ENCODE peak calls at places on chromosome 21, in nine cellular contexts. X, D, F, H, K, Y, L, W and I are unnamed samples.

GRCh38 chr21:30227633-30228404 is 11.9 kb upstream of the CLDN8 start:
- DNase-seq in X (peak), D (peak), F (peak), H (no peak), K (no peak), Y (no peak), L (peak), W (no peak), I (no peak)

GRCh38 chr21:40052276-40052675 is 185.0 kb downstream of the PCP4 start:
- DNase-seq in X (no peak), D (no peak), F (no peak), H (no peak), K (no peak), Y (no peak), L (no peak), W (no peak), I (no peak)

GRCh38 chr21:14737922-14738321 is 191.8 kb upstream of the SAMSN1 start:
- DNase-seq in X (no peak), D (peak), F (peak), H (peak), K (peak), Y (no peak), L (peak), W (no peak), I (no peak)

GRCh38 chr21:25457411-25457810 is 149.9 kb downstream of the MRPL39 start:
- DNase-seq in X (no peak), D (no peak), F (peak), H (no peak), K (no peak), Y (no peak), L (no peak), W (no peak), I (peak)

GRCh38 chr21:14120091-14120734 is 90.5 kb downstream of the LIPI start:
- DNase-seq in X (no peak), D (no peak), F (peak), H (no peak), K (no peak), Y (no peak), L (peak), W (peak), I (peak)

GRCh38 chr21:36964398-36964797 is 2.1 kb downstream of the HLCS start:
- DNase-seq in X (no peak), D (no peak), F (no peak), H (no peak), K (no peak), Y (no peak), L (no peak), W (no peak), I (no peak)

GRCh38 chr21:21147374-21147745 is 149.2 kb downstream of the NCAM2 start:
- DNase-seq in X (no peak), D (no peak), F (no peak), H (no peak), K (no peak), Y (no peak), L (no peak), W (no peak), I (no peak)

GRCh38 chr21:25607812-25608737 is 794 bp upstream of the MRPL39 start:
- DNase-seq in X (peak), D (peak), F (peak), H (peak), K (peak), Y (peak), L (peak), W (peak), I (peak)

GRCh38 chr21:29499734-29500343 is 201.1 kb downstream of the BACH1 start:
- DNase-seq in X (no peak), D (no peak), F (peak), H (peak), K (no peak), Y (no peak), L (no peak), W (no peak), I (peak)

GRCh38 chr21:29604096-29604495 is 305.4 kb downstream of the BACH1 start:
- DNase-seq in X (no peak), D (no peak), F (no peak), H (no peak), K (no peak), Y (no peak), L (no peak), W (no peak), I (no peak)

GRCh38 chr21:15289896-15290841 is 225.4 kb upstream of the NRIP1 start:
- DNase-seq in X (no peak), D (no peak), F (no peak), H (no peak), K (no peak), Y (peak), L (no peak), W (no peak), I (peak)

GRCh38 chr21:43269981-43270670 is 101.3 kb downstream of the CRYAA start:
- DNase-seq in X (no peak), D (no peak), F (no peak), H (no peak), K (no peak), Y (no peak), L (no peak), W (no peak), I (no peak)

GRCh38 chr21:46118871-46119564 is 21.1 kb downstream of the COL6A2 start:
- DNase-seq in X (peak), D (peak), F (no peak), H (no peak), K (no peak), Y (peak), L (no peak), W (peak), I (no peak)

DNA sequence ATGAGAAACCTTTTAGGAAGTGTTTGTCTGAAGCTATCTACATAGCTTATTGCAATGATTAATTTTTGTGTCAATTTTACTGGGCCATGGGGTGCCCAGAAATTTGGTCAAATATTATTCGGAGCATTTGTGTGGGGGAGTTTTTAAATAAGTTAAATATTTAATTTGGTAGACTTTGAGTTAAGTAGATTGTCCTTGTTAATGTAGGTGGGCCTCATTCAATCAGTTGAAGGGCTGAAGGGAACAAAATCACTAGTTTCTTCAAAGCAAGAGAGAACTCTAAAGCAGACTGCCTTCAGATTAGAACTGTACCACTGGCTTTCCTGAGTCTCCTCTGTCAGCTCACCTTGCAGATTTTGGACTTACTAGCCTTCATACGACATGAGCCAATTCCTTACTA is 1008.6 kb upstream of the ADAMTS5 start:
- DNase-seq in X (no peak), D (no peak), F (no peak), H (no peak), K (no peak), Y (no peak), L (no peak), W (no peak), I (no peak)
- TF ChIP-seq POLR2A in X (no peak), D (no peak), F (no peak), H (no peak), K (no peak), Y (no peak), L (no peak), W (no peak), I (no peak)

GRCh38 chr21:16588433-16588860 is 858.7 kb downstream of the USP25 start:
- DNase-seq in X (peak), D (peak), F (no peak), H (peak), K (no peak), Y (peak), L (peak), W (peak), I (peak)
- TF ChIP-seq POLR2A in X (peak), D (no peak), F (no peak), H (no peak), K (no peak), Y (no peak), L (peak), W (no peak), I (peak)

DNA sequence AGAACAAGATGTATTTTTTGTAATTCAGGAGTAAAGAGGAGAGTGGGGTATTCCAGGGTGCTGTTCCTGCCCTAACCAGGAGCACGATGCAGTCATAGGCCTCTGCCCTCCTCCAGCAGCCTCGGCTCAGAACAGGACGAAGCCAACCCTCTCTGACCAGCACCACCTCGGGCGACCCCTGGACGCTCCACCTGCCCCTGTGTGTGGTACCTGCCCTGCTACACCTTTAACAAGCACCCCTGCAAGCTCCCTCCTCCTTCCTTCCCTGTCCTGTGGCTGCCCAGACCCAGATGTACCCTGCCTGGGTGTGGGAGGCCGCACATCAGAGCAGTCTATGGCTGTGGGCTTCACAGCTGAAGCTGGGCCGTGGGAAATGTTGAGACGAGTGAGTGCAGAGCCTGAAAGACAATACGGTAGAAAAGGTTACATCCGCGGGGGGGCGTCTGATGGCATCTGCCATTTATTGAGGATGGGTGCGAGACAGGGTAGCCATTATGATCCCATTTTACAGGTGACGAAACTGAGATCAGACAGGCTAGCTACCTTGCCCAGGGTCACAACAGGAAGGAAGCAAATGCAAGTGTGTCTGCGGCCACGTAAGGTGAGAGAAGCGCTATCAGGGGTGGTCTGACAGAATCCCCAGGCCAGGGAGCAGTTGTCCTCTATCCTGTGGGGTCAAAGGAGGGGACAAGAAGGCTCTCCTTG is 4.6 kb downstream of the ERG start:
- DNase-seq in X (no peak), D (no peak), F (no peak), H (no peak), K (no peak), Y (no peak), L (no peak), W (no peak), I (no peak)
- TF ChIP-seq POLR2A in X (no peak), D (no peak), F (no peak), H (no peak), K (no peak), Y (no peak), L (no peak), W (no peak), I (no peak)

GRCh38 chr21:44378646-44379581 is 25.5 kb downstream of the TRPM2 start:
- DNase-seq in X (no peak), D (peak), F (no peak), H (no peak), K (no peak), Y (no peak), L (no peak), W (peak), I (no peak)
- TF ChIP-seq POLR2A in X (no peak), D (no peak), F (no peak), H (no peak), K (no peak), Y (no peak), L (no peak), W (no peak), I (no peak)

GRCh38 chr21:44951186-44951915 is 11.5 kb downstream of the SLX9 start:
- DNase-seq in X (no peak), D (no peak), F (no peak), H (no peak), K (no peak), Y (no peak), L (no peak), W (no peak), I (no peak)
- TF ChIP-seq POLR2A in X (no peak), D (no peak), F (no peak), H (no peak), K (no peak), Y (no peak), L (no peak), W (no peak), I (no peak)

GRCh38 chr21:33325222-33326067 is 675 bp downstream of the IFNAR1 start:
- DNase-seq in X (peak), D (peak), F (peak), H (peak), K (peak), Y (peak), L (peak), W (peak), I (peak)

GRCh38 chr21:33327792-33328433 is 3.1 kb downstream of the IFNAR1 start:
- DNase-seq in X (no peak), D (no peak), F (no peak), H (no peak), K (no peak), Y (no peak), L (no peak), W (no peak), I (no peak)

GRCh38 chr21:33327326-33327725 is 2.6 kb downstream of the IFNAR1 start:
- DNase-seq in X (no peak), D (no peak), F (no peak), H (no peak), K (no peak), Y (no peak), L (no peak), W (no peak), I (no peak)

DNA sequence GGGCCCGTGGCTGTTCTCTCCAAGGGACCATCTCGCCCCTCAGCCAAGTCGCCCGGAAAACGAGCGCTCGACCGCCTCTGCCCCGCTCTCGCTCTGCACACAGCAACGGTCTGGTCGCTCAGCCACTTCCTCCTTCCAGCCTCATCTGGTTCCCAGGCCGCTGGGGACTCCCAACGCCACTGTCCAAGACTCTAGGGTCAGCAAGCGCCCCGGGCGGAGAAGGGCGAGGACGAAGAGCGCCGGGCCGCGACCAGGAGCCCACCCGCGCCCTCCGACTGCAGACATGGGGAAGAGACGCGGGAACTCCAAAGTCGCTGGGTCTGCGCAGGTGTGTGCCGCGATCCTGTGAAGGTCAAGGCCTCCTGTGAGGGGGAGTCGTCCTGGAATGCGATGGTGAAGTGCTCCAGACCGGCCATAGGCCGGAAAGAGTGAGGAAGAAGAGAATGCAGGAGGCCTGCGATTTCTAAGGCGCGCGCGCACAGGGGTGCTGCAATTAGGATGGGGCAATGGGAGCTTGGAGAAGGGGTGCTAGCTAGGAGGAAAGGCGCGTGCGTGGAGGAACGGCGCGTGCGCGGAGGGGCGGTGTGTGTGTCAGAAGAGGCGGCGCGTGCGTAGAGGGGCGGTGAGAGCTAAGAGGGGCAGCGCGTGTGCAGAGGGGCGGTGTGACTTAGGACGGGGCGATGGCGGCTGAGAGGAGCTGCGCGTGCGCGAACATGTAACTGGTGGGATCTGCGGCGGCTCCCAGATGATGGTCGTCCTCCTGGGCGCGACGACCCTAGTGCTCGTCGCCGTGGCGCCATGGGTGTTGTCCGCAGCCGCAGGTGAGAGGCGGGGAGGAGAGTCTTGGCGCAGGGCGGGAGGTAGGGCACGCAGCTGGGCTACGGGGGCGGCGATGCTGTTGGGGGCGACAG is at the start of gene IFNAR1:
- DNase-seq in X (peak), D (peak), F (peak), H (peak), K (peak), Y (peak), L (peak), W (peak), I (peak)
- TF ChIP-seq POLR2A in X (peak), D (peak), F (peak), H (peak), K (peak), Y (peak), L (peak), W (peak), I (peak)

DNA sequence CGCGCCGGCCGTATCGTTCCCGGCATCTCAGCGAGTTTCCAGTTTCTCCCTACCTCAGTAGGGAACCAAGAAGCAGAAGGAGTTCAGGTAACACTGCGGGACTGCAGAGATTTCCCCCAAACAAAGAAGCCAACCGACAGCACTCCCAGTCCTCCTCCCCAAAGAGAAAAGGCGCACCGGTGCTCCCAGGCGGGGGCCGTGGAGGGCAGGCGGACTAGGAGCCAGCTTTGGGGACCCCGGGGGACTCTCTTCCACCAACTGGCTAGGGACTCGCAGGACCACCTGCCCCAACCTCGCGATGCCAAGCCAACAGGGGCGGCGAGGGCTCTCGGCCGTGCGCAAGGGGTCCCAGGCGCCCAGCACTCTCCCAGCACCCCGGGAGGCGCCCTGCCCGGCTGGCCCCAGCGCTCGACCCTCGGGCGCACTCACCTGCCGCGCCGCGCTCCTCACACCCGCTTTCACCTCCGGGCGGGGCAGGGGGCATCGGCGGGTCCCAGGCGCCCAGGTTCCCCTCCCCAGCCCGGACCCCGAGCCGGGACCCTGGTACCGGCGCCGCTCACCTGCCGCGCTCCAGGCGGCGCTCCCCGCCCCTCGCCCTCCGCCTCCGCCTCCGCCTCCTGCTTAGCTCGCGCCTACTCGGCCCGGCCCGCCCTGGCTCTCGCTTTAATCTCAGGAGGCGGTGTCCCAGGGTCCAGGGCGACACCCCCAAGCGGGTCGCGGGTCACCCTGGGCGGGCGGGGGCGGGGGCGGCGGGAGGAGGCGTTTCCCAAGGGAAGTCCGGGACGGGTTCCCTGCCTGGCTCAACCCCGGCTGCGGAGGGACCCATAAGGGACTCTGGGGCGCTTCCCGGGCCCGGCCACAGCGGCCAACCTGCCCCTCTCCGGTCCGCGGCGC is at the start of gene TMPRSS2:
- DNase-seq in X (no peak), D (no peak), F (no peak), H (no peak), K (no peak), Y (no peak), L (no peak), W (peak), I (no peak)
- TF ChIP-seq POLR2A in X (peak), D (no peak), F (no peak), H (no peak), K (peak), Y (no peak), L (no peak), W (peak), I (no peak)

DNA sequence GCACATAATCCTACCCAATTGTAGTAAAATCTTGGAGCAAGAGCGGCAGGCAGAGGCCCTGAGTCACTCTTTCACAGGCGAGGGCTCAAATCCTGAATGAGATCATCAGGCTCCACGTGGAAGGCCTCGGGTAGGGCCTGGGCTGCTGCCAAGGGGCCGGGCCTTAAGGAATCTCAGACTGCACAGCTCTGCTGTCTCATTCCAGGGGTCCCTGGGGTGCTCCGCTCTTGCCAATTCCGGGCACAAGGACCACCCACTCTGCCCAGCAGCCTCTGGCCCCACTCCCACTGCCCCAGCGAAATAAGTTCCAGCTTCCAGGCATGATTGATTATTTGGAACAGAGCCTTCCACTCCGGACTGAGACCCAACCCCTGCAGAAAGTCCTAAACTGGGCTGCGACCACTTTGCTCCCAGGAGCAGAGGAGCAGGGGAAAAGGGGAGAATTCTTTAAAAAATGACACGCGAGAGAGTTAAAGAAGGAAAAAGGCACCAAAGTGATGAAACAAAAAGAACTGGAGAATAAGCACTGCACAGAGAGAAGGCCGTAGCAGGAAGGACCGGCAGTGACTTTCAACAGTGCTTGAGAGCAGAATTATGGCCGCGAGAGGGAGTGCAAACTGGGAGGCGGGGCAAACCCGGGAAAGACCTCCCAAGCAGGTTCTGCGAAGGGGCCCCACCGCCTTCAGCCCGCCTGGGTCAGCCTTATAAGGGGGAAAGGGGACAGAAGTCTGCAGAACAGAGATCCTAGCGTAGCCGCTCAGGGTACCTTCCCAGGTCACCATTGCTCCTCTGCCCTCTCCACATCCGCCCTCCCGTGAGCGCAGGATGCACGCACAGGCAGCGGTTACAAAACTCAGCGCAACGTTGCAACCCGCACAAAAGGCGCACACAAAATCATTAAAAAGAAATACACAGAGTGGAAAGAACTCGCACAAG is 2.0 kb downstream of the ADAMTS1 start:
- DNase-seq in X (peak), D (peak), F (no peak), H (no peak), K (peak), Y (peak), L (peak), W (peak), I (peak)
- TF ChIP-seq POLR2A in X (peak), D (peak), F (no peak), H (no peak), K (no peak), Y (no peak), L (peak), W (peak), I (peak)

GRCh38 chr21:41868062-41868710 is 11.0 kb downstream of the PRDM15 start:
- DNase-seq in X (no peak), D (no peak), F (no peak), H (no peak), K (peak), Y (no peak), L (no peak), W (no peak), I (no peak)
- TF ChIP-seq POLR2A in X (no peak), D (no peak), F (no peak), H (no peak), K (no peak), Y (no peak), L (no peak), W (no peak), I (no peak)